ENCODE peak calls at places on chromosomes 4 and X, in four cellular contexts. One of them, this sample, is unnamed.

GRCh38 chr4:156523991-156524390 is 447.6 kb downstream of the PDGFC start:
- DNase-seq in HCT116: no peak
- DNase-seq in K562: no peak
- DNase-seq in HepG2: no peak
- DNase-seq in this sample: no peak

GRCh38 chr4:26911254-26911653 is 50.6 kb downstream of the STIM2 start:
- DNase-seq in HepG2: no peak
- DNase-seq in HCT116: no peak
- DNase-seq in K562: no peak
- DNase-seq in this sample: no peak

GRCh38 chr4:10666616-10667015 is 18.0 kb downstream of the CLNK start:
- DNase-seq in HCT116: no peak
- DNase-seq in K562: no peak
- DNase-seq in HepG2: no peak
- DNase-seq in this sample: no peak

GRCh38 chr4:163540977-163541376 is 46.5 kb downstream of the TMA16 start:
- DNase-seq in HCT116: no peak
- DNase-seq in HepG2: no peak
- DNase-seq in K562: no peak
- DNase-seq in this sample: no peak

GRCh38 chr4:56723201-56723605 is 42.1 kb upstream of the HOPX start:
- DNase-seq in HepG2: no peak
- DNase-seq in HCT116: no peak
- DNase-seq in K562: no peak
- DNase-seq in this sample: no peak

GRCh38 chr4:48112017-48112667 is 21.9 kb downstream of the TXK start:
- DNase-seq in HCT116: no peak
- DNase-seq in K562: no peak
- DNase-seq in HepG2: no peak
- DNase-seq in this sample: no peak

GRCh38 chr4:5051692-5052423 is 578 bp downstream of the STK32B start:
- DNase-seq in HCT116: no peak
- DNase-seq in HepG2: no peak
- DNase-seq in K562: no peak
- DNase-seq in this sample: no peak

GRCh38 chr4:73669410-73670183 is 49.4 kb upstream of the RASSF6 start:
- DNase-seq in HepG2: no peak
- DNase-seq in HCT116: no peak
- DNase-seq in K562: no peak
- DNase-seq in this sample: no peak

GRCh38 chr4:101136373-101137370 is 210.7 kb downstream of the PPP3CA start:
- DNase-seq in HCT116: no peak
- DNase-seq in K562: no peak
- DNase-seq in HepG2: no peak
- DNase-seq in this sample: no peak

GRCh38 chr4:27276322-27277073 is 415.9 kb downstream of the STIM2 start:
- DNase-seq in K562: no peak
- DNase-seq in HCT116: no peak
- DNase-seq in HepG2: no peak
- DNase-seq in this sample: no peak

GRCh38 chr4:87445964-87446363 is 23.6 kb downstream of the NUDT9 start:
- DNase-seq in HepG2: no peak
- DNase-seq in K562: no peak
- DNase-seq in HCT116: no peak
- DNase-seq in this sample: no peak

GRCh38 chr4:55609393-55609821 is 17.4 kb upstream of the PDCL2 start:
- DNase-seq in HepG2: no peak
- DNase-seq in HCT116: no peak
- DNase-seq in K562: no peak
- DNase-seq in this sample: no peak

GRCh38 chr4:72997409-72997808 is 72.1 kb downstream of the COX18 start:
- DNase-seq in HCT116: no peak
- DNase-seq in K562: no peak
- DNase-seq in HepG2: no peak
- DNase-seq in this sample: no peak

GRCh38 chrX:45696762-45697161 is 496.1 kb upstream of the DIPK2B start:
- DNase-seq in HepG2: no peak
- DNase-seq in HCT116: no peak
- DNase-seq in K562: no peak
- DNase-seq in this sample: no peak

GRCh38 chrX:107324493-107325310 is 118.3 kb downstream of the DNAAF6 start:
- DNase-seq in HCT116: no peak
- DNase-seq in HepG2: no peak
- DNase-seq in K562: peak; percentile 44
- DNase-seq in this sample: no peak

GRCh38 chr4:74504212-74504611 is 59.3 kb downstream of the AREG start:
- DNase-seq in K562: no peak
- DNase-seq in HepG2: no peak
- DNase-seq in HCT116: no peak
- DNase-seq in this sample: no peak

GRCh38 chr4:8067274-8067936 is 91.2 kb downstream of the ABLIM2 start:
- DNase-seq in HCT116: no peak
- DNase-seq in K562: no peak
- DNase-seq in HepG2: no peak
- DNase-seq in this sample: no peak

GRCh38 chrX:48998391-48998790 is 3.7 kb downstream of the GRIPAP1 start:
- DNase-seq in HepG2: no peak
- DNase-seq in K562: peak; percentile 23
- DNase-seq in HCT116: no peak
- DNase-seq in this sample: no peak

GRCh38 chrX:11401966-11402365 is 108.8 kb downstream of the AMELX start:
- DNase-seq in HCT116: no peak
- DNase-seq in HepG2: no peak
- DNase-seq in K562: no peak
- DNase-seq in this sample: no peak

GRCh38 chr4:22471999-22472434 is 43.8 kb downstream of the ADGRA3 start:
- DNase-seq in HCT116: no peak
- DNase-seq in HepG2: no peak
- DNase-seq in K562: no peak
- DNase-seq in this sample: no peak

GRCh38 chr4:133403913-133404312 is 254.8 kb downstream of the PCDH10 start:
- DNase-seq in K562: peak; percentile 5
- DNase-seq in HepG2: no peak
- DNase-seq in HCT116: no peak
- DNase-seq in this sample: no peak

GRCh38 chr4:10050171-10051120 is 29.1 kb upstream of the SLC2A9 start:
- DNase-seq in HepG2: no peak
- DNase-seq in HCT116: no peak
- DNase-seq in K562: no peak
- DNase-seq in this sample: no peak

GRCh38 chrX:9532349-9532748 is 67.5 kb downstream of the TBL1X start:
- DNase-seq in K562: no peak
- DNase-seq in HCT116: no peak
- DNase-seq in HepG2: no peak
- DNase-seq in this sample: no peak

GRCh38 chrX:118182050-118182449 is 65.4 kb upstream of the KLHL13 start:
- DNase-seq in K562: no peak
- DNase-seq in HepG2: no peak
- DNase-seq in HCT116: no peak
- DNase-seq in this sample: no peak

GRCh38 chr4:14967982-14968381 is 34.3 kb upstream of the CPEB2 start:
- DNase-seq in HepG2: no peak
- DNase-seq in HCT116: no peak
- DNase-seq in K562: peak; percentile 8
- DNase-seq in this sample: no peak

GRCh38 chrX:2652106-2652505 is 39.0 kb upstream of the CD99 start:
- DNase-seq in HepG2: no peak
- DNase-seq in K562: no peak
- DNase-seq in HCT116: no peak
- DNase-seq in this sample: no peak

GRCh38 chr4:127783026-127783769 is 1.1 kb downstream of the HSPA4L start:
- DNase-seq in K562: peak; percentile 77
- DNase-seq in HCT116: peak; percentile 24
- DNase-seq in HepG2: peak; percentile 77
- DNase-seq in this sample: no peak

GRCh38 chrX:116961872-116962582 is 499.3 kb upstream of the CT83 start:
- DNase-seq in K562: no peak
- DNase-seq in HCT116: no peak
- DNase-seq in HepG2: peak; percentile 0
- DNase-seq in this sample: no peak

GRCh38 chr4:740656-741282 is 35.1 kb downstream of the PCGF3 start:
- DNase-seq in HCT116: no peak
- DNase-seq in K562: no peak
- DNase-seq in HepG2: no peak
- DNase-seq in this sample: no peak

GRCh38 chr4:101644516-101644915 is 146.0 kb upstream of the BANK1 start:
- DNase-seq in K562: no peak
- DNase-seq in HCT116: no peak
- DNase-seq in HepG2: no peak
- DNase-seq in this sample: no peak

DNA sequence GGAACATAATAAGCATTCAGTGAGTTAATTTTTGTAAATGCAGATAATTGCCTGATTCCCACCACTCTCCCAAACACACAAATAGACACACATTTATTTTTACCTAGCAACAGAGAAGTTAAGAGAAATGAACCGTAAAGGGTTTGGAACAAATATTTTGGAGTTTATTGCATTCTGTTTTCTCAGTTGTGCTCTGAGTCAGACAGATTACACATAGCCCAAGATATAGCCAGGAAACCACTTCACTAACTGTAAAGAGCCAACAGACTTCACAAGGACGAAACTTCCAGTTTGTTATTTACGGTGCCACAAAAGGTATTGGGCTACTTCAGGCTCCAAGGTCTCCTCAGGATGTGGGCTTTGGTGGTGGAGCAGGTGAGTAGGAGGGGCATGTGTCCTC is 217.0 kb downstream of the BMPR1B start:
- DNase-seq in K562: no peak
- DNase-seq in HepG2: no peak
- DNase-seq in HCT116: no peak
- DNase-seq in this sample: no peak
- TF ChIP-seq TCF7L2 in K562: no peak
- TF ChIP-seq TCF7L2 in HepG2: no peak
- TF ChIP-seq TCF7L2 in HCT116: no peak
- TF ChIP-seq TCF7L2 in this sample: no peak

GRCh38 chr4:137621056-137621455 is 88.8 kb upstream of the PCDH18 start:
- DNase-seq in K562: no peak
- DNase-seq in HepG2: no peak
- DNase-seq in HCT116: no peak
- DNase-seq in this sample: no peak
- TF ChIP-seq CTCF in K562: no peak
- TF ChIP-seq CTCF in HepG2: no peak
- TF ChIP-seq CTCF in HCT116: no peak
- TF ChIP-seq CTCF in this sample: no peak

GRCh38 chr4:174157106-174157607 is 126.3 kb downstream of the FBXO8 start:
- DNase-seq in HCT116: no peak
- DNase-seq in HepG2: no peak
- DNase-seq in K562: peak; percentile 91
- DNase-seq in this sample: no peak

GRCh38 chr4:174156239-174156826 is 127.1 kb downstream of the FBXO8 start:
- DNase-seq in HepG2: peak; percentile 23
- DNase-seq in HCT116: peak; percentile 48
- DNase-seq in K562: peak; percentile 80
- DNase-seq in this sample: peak; percentile 61

GRCh38 chr4:174152717-174153466 is 130.6 kb downstream of the FBXO8 start:
- DNase-seq in HCT116: no peak
- DNase-seq in K562: no peak
- DNase-seq in HepG2: no peak
- DNase-seq in this sample: no peak

DNA sequence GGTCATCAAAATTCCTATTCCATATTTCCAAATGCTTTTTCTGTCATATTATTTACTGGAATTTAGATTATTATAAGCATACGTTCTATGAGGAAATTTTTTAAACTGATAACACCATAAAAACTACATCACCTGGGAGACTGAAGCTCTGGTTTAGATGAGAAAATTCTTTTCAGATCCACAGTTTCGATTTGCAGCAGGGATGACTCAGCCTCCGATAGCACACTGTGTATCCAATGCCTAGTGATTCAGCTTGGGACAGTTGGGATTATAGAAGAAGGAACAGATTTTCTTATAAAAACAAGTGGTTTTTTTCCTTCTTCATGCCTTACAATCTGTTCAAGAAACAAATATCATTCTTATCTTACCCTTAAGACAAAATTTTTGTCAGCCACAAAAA is 129.0 kb downstream of the FBXO8 start:
- DNase-seq in K562: peak; percentile 64
- DNase-seq in HCT116: no peak
- DNase-seq in HepG2: no peak
- DNase-seq in this sample: no peak
- H3K27ac ChIP-seq in K562: no peak overlapping the region
- H3K27ac ChIP-seq in HCT116: no peak overlapping the region
- H3K27ac ChIP-seq in HepG2: no peak overlapping the region
- H3K27ac ChIP-seq in this sample: no peak overlapping the region

GRCh38 chr4:154076921-154077320 is 288.0 kb upstream of the SFRP2 start:
- DNase-seq in HepG2: no peak
- DNase-seq in HCT116: no peak
- DNase-seq in K562: no peak
- DNase-seq in this sample: no peak
- TF ChIP-seq TCF7L2 in HepG2: no peak
- TF ChIP-seq TCF7L2 in HCT116: no peak
- TF ChIP-seq TCF7L2 in K562: no peak
- TF ChIP-seq TCF7L2 in this sample: no peak